ENCODE peak calls at places on chromosomes 11 and 22, in four cellular contexts. K is stomach, Y is HCT116, X is SK-N-MC. T is an unnamed sample.

GRCh38 chr11:45089845-45090499 is 56.5 kb upstream of the PRDM11 start:
- DNase-seq in K (no peak), X (no peak), Y (no peak), T (no peak)

GRCh38 chr11:44833221-44833620 is 106.5 kb downstream of the TSPAN18 start:
- DNase-seq in Y (no peak), X (no peak), K (no peak), T (no peak)

GRCh38 chr11:32305460-32305859 is 129.9 kb downstream of the WT1 start:
- DNase-seq in K (no peak), Y (no peak), X (no peak), T (no peak)

GRCh38 chr11:44624761-44625221 is 59.3 kb downstream of the CD82 start:
- DNase-seq in Y (no peak), X (no peak), K (peak), T (peak)

GRCh38 chr22:46935506-46936377 is 173.3 kb downstream of the TBC1D22A start:
- DNase-seq in X (no peak), Y (no peak), K (no peak), T (peak)

GRCh38 chr22:32926600-32926999 is 125.1 kb downstream of the TIMP3 start:
- DNase-seq in X (no peak), K (no peak), Y (peak), T (no peak)

GRCh38 chr11:124739479-124740276 is at the start of gene NRGN:
- DNase-seq in X (no peak), K (peak), Y (peak), T (peak)

GRCh38 chr11:116861539-116861938 is 24.1 kb upstream of the APOA1 start:
- DNase-seq in Y (no peak), X (no peak), K (no peak), T (no peak)

GRCh38 chr22:17079572-17079971 is 5.2 kb upstream of the IL17RA start:
- DNase-seq in X (no peak), Y (no peak), K (no peak), T (no peak)

GRCh38 chr11:73292481-73292880 is 15.6 kb upstream of the ARHGEF17 start:
- DNase-seq in K (no peak), Y (no peak), X (no peak), T (no peak)

GRCh38 chr11:7220636-7221035 is 31.1 kb upstream of the SYT9 start:
- DNase-seq in K (no peak), X (no peak), Y (no peak), T (no peak)

GRCh38 chr11:11587122-11587521 is 34.7 kb downstream of the GALNT18 start:
- DNase-seq in Y (no peak), K (no peak), X (no peak), T (no peak)
- H3K4me3 ChIP-seq in Y (no peak), K (no peak), X (no peak), T (no peak)

DNA sequence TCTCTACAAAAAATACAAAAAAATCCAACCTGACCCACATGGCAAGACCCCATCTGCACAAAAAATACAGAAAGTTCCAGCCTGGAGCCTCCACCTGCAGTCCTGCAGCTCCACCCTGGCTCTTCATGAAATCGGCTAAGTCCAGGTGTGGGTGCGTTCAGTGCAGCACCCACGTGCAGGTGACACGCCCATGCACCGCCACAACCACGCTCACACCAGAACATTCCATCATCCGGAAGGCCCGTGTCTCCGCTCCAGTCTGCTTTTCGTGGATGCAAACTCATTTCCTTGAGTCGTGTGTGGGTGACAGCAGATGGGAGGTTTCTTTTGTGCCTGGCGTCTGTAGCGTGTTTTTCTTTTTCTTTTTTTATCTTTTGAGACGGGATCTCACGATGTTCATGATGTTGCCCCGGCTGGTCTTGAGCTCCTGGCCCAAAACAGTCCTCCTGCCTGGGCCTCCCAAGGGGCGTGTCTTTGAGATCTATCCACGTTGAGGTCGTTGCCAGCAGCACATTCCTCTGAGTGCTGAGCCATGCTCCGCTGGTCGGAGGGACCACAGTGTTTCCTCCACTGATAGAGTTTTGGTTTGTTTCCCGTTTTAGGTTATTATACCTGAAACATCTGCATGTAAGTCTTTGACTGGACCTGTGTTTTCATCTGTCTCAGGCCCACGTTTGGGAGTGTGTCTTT is 7.1 kb downstream of the PTDSS2 start:
- DNase-seq in Y (no peak), X (no peak), K (no peak), T (no peak)
- TF ChIP-seq POLR2AphosphoS5 in Y (no peak), X (no peak), K (no peak), T (no peak)

DNA sequence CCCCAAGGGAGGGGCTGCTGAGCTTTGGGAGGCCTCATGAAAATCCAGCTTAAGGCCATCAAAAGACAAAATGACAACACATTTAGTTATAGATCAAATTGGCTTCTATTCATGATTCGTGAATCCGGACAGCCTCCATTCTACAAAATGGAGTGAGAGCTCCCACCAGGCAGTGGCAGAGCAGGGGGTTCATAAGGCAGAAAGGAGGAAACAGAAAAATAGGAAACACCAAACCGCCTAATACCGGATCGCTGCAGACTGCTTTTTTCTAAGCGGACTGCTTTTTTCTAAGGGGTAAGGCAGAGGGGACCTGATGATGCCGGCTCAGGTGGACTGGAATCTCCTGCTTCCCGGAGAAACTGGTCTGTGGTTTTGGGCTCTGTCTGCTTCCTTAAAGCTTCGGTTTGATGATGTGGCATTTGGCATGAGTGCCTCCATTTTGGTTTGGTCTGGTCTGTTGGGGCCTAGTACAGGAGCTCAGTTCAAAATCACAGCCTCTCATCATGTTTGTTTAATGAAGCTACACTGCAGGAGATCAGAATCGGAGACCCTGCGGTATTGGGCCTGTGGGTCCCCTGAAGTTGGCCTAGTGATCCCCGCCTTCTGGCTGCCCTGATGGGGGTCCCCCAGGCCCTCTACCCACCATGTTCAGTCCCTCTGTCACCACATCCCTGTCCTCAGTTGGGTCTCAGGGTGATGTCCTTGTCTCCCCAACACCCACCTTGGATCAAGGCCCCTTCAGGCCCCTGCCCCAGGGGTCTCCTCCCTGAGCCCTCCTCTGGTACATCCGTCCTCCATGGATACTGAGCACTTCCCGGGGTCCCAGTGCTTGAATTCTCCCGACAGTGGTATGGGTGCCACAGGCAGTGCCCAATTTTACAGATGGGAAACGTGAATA is 1.2 kb downstream of the ALDH3B1 start:
- DNase-seq in Y (no peak), X (no peak), K (no peak), T (no peak)
- H3K4me3 ChIP-seq in Y (peak), X (no peak), K (peak), T (peak)

DNA sequence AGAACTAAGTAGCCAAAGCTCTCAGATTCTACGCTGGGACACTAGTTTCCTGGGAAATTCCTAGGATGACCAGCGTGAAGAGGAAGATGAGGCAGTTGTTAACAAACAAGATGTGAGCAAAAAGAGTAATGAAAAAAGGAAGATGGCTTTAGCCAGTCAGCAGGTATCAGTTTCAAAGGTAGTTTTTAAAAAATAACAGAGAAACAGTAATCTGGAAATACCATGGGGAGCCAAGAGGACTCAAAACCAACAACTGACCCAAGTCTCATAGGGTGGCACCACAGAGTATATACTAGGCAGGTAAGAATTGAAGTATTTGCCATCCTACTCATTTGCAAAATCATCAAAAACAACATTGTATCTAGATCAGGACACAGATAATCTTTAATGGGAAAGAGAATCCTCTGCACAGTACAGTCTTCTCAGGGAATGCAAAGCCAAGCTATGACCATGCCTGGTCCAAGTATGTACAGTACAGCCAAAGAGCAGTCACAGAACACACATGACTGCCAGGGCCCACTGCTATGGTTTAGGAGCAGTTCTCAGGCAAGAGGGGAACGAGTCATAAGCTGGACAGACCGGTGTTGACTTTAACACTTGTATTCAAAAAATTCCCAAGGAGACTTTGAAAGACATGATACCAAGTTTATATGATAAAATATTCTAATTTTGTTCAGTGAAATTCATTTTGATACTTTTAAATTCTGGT is 20.6 kb downstream of the MSANTD4 start:
- DNase-seq in X (no peak), Y (no peak), K (no peak), T (no peak)
- TF ChIP-seq POLR2AphosphoS5 in X (no peak), Y (no peak), K (no peak), T (no peak)

GRCh38 chr22:19974233-19974861 is 32.7 kb upstream of the TXNRD2 start:
- DNase-seq in Y (peak), X (peak), K (peak), T (no peak)
- H3K4me3 ChIP-seq in Y (no peak), X (no peak), K (no peak), T (no peak)

T was measured in prostate gland.